ENCODE peak calls at places on chromosome 20, in six cellular contexts. One of them, this sample, is unnamed.

GRCh38 chr20:5221078-5221430 is 94.2 kb downstream of the CDS2 start:
- DNase-seq in endothelial cell of umbilical vein: no peak
- DNase-seq in HCT116: no peak
- DNase-seq in neural progenitor cell: no peak
- DNase-seq in astrocyte: no peak
- DNase-seq in fibroblast of lung: no peak
- DNase-seq in this sample: no peak

GRCh38 chr20:15320941-15321340 is 983.5 kb upstream of the FLRT3 start:
- DNase-seq in neural progenitor cell: no peak
- DNase-seq in fibroblast of lung: peak
- DNase-seq in endothelial cell of umbilical vein: no peak
- DNase-seq in HCT116: no peak
- DNase-seq in astrocyte: no peak
- DNase-seq in this sample: peak

GRCh38 chr20:16125810-16126209 is 447.4 kb downstream of the KIF16B start:
- DNase-seq in fibroblast of lung: no peak
- DNase-seq in neural progenitor cell: no peak
- DNase-seq in astrocyte: no peak
- DNase-seq in endothelial cell of umbilical vein: no peak
- DNase-seq in HCT116: no peak
- DNase-seq in this sample: peak

GRCh38 chr20:60371456-60371855 is 413.2 kb downstream of the CDH26 start:
- DNase-seq in endothelial cell of umbilical vein: no peak
- DNase-seq in HCT116: no peak
- DNase-seq in fibroblast of lung: no peak
- DNase-seq in astrocyte: no peak
- DNase-seq in neural progenitor cell: no peak
- DNase-seq in this sample: no peak

GRCh38 chr20:57629976-57630525 is 9.8 kb upstream of the ZBP1 start:
- DNase-seq in endothelial cell of umbilical vein: no peak
- DNase-seq in neural progenitor cell: no peak
- DNase-seq in astrocyte: no peak
- DNase-seq in HCT116: no peak
- DNase-seq in fibroblast of lung: no peak
- DNase-seq in this sample: no peak

GRCh38 chr20:47502801-47503239 is 1.1 kb downstream of the NCOA3 start:
- DNase-seq in HCT116: no peak
- DNase-seq in astrocyte: peak
- DNase-seq in fibroblast of lung: peak
- DNase-seq in neural progenitor cell: peak
- DNase-seq in endothelial cell of umbilical vein: peak
- DNase-seq in this sample: peak

GRCh38 chr20:57047281-57048026 is 219.0 kb downstream of the BMP7 start:
- DNase-seq in HCT116: no peak
- DNase-seq in fibroblast of lung: no peak
- DNase-seq in neural progenitor cell: no peak
- DNase-seq in astrocyte: no peak
- DNase-seq in endothelial cell of umbilical vein: no peak
- DNase-seq in this sample: no peak

GRCh38 chr20:4491643-4492042 is 230.1 kb upstream of the PRND start:
- DNase-seq in endothelial cell of umbilical vein: no peak
- DNase-seq in HCT116: no peak
- DNase-seq in neural progenitor cell: no peak
- DNase-seq in astrocyte: no peak
- DNase-seq in fibroblast of lung: no peak
- DNase-seq in this sample: no peak

GRCh38 chr20:23126281-23127061 is 40.3 kb upstream of the CD93 start:
- DNase-seq in astrocyte: no peak
- DNase-seq in endothelial cell of umbilical vein: no peak
- DNase-seq in neural progenitor cell: no peak
- DNase-seq in HCT116: no peak
- DNase-seq in fibroblast of lung: no peak
- DNase-seq in this sample: no peak

GRCh38 chr20:44394520-44395182 is 39.2 kb downstream of the HNF4A start:
- DNase-seq in endothelial cell of umbilical vein: no peak
- DNase-seq in neural progenitor cell: no peak
- DNase-seq in astrocyte: no peak
- DNase-seq in HCT116: no peak
- DNase-seq in fibroblast of lung: no peak
- DNase-seq in this sample: no peak

GRCh38 chr20:10761786-10762185 is 88.0 kb upstream of the JAG1 start:
- DNase-seq in endothelial cell of umbilical vein: peak
- DNase-seq in HCT116: no peak
- DNase-seq in fibroblast of lung: peak
- DNase-seq in astrocyte: peak
- DNase-seq in neural progenitor cell: no peak
- DNase-seq in this sample: no peak

GRCh38 chr20:3911956-3912355 is 22.8 kb downstream of the PANK2 start:
- DNase-seq in endothelial cell of umbilical vein: no peak
- DNase-seq in neural progenitor cell: no peak
- DNase-seq in HCT116: no peak
- DNase-seq in fibroblast of lung: no peak
- DNase-seq in astrocyte: no peak
- DNase-seq in this sample: no peak

GRCh38 chr20:40233401-40233800 is 455.6 kb downstream of the MAFB start:
- DNase-seq in neural progenitor cell: no peak
- DNase-seq in HCT116: no peak
- DNase-seq in astrocyte: no peak
- DNase-seq in endothelial cell of umbilical vein: no peak
- DNase-seq in fibroblast of lung: no peak
- DNase-seq in this sample: peak

GRCh38 chr20:56247954-56248782 is at the start of gene MC3R:
- DNase-seq in HCT116: peak
- DNase-seq in neural progenitor cell: peak
- DNase-seq in fibroblast of lung: peak
- DNase-seq in astrocyte: peak
- DNase-seq in endothelial cell of umbilical vein: peak
- DNase-seq in this sample: peak

GRCh38 chr20:47792021-47792618 is 6.8 kb upstream of the SULF2 start:
- DNase-seq in HCT116: no peak
- DNase-seq in neural progenitor cell: no peak
- DNase-seq in fibroblast of lung: peak
- DNase-seq in endothelial cell of umbilical vein: peak
- DNase-seq in astrocyte: peak
- DNase-seq in this sample: peak

GRCh38 chr20:9912858-9913434 is 74.1 kb upstream of the PAK5 start:
- DNase-seq in HCT116: peak
- DNase-seq in astrocyte: peak
- DNase-seq in fibroblast of lung: peak
- DNase-seq in endothelial cell of umbilical vein: peak
- DNase-seq in neural progenitor cell: peak
- DNase-seq in this sample: peak

GRCh38 chr20:10998476-10998875 is 324.7 kb upstream of the JAG1 start:
- DNase-seq in fibroblast of lung: no peak
- DNase-seq in HCT116: no peak
- DNase-seq in neural progenitor cell: no peak
- DNase-seq in astrocyte: no peak
- DNase-seq in endothelial cell of umbilical vein: no peak
- DNase-seq in this sample: no peak

GRCh38 chr20:57880155-57880648 is 170.4 kb upstream of the PMEPA1 start:
- DNase-seq in fibroblast of lung: peak
- DNase-seq in astrocyte: peak
- DNase-seq in neural progenitor cell: no peak
- DNase-seq in endothelial cell of umbilical vein: no peak
- DNase-seq in HCT116: no peak
- DNase-seq in this sample: peak

GRCh38 chr20:33684533-33685327 is 1.5 kb downstream of the E2F1 start:
- DNase-seq in fibroblast of lung: no peak
- DNase-seq in endothelial cell of umbilical vein: peak
- DNase-seq in astrocyte: no peak
- DNase-seq in HCT116: no peak
- DNase-seq in neural progenitor cell: peak
- DNase-seq in this sample: no peak

GRCh38 chr20:48736636-48737035 is 91.2 kb downstream of the PREX1 start:
- DNase-seq in astrocyte: no peak
- DNase-seq in neural progenitor cell: no peak
- DNase-seq in HCT116: no peak
- DNase-seq in endothelial cell of umbilical vein: no peak
- DNase-seq in fibroblast of lung: no peak
- DNase-seq in this sample: no peak

GRCh38 chr20:39986231-39986904 is 702.7 kb downstream of the MAFB start:
- DNase-seq in neural progenitor cell: peak
- DNase-seq in fibroblast of lung: peak
- DNase-seq in HCT116: no peak
- DNase-seq in endothelial cell of umbilical vein: no peak
- DNase-seq in astrocyte: peak
- DNase-seq in this sample: peak

GRCh38 chr20:60037120-60037499 is 78.9 kb downstream of the CDH26 start:
- DNase-seq in astrocyte: peak
- DNase-seq in neural progenitor cell: no peak
- DNase-seq in HCT116: no peak
- DNase-seq in endothelial cell of umbilical vein: no peak
- DNase-seq in fibroblast of lung: peak
- DNase-seq in this sample: peak

GRCh38 chr20:49276201-49276894 is 1.5 kb downstream of the ZNFX1 start:
- DNase-seq in astrocyte: peak
- DNase-seq in endothelial cell of umbilical vein: peak
- DNase-seq in neural progenitor cell: no peak
- DNase-seq in fibroblast of lung: peak
- DNase-seq in HCT116: no peak
- DNase-seq in this sample: peak

GRCh38 chr20:44921447-44921846 is 11.6 kb downstream of the PABPC1L start:
- DNase-seq in fibroblast of lung: no peak
- DNase-seq in HCT116: no peak
- DNase-seq in neural progenitor cell: no peak
- DNase-seq in astrocyte: no peak
- DNase-seq in endothelial cell of umbilical vein: no peak
- DNase-seq in this sample: no peak

GRCh38 chr20:41260734-41261220 is 56.8 kb downstream of the ZHX3 start:
- DNase-seq in neural progenitor cell: no peak
- DNase-seq in HCT116: no peak
- DNase-seq in endothelial cell of umbilical vein: peak
- DNase-seq in astrocyte: no peak
- DNase-seq in fibroblast of lung: no peak
- DNase-seq in this sample: no peak

GRCh38 chr20:23049933-23050838 is 714 bp upstream of the THBD start:
- DNase-seq in fibroblast of lung: no peak
- DNase-seq in astrocyte: peak
- DNase-seq in HCT116: no peak
- DNase-seq in endothelial cell of umbilical vein: no peak
- DNase-seq in neural progenitor cell: peak
- DNase-seq in this sample: peak

GRCh38 chr20:49818810-49819209 is 6.2 kb downstream of the SLC9A8 start:
- DNase-seq in neural progenitor cell: no peak
- DNase-seq in endothelial cell of umbilical vein: no peak
- DNase-seq in HCT116: no peak
- DNase-seq in astrocyte: no peak
- DNase-seq in fibroblast of lung: no peak
- DNase-seq in this sample: no peak

GRCh38 chr20:62486431-62486954 is 10.7 kb upstream of the GATA5 start:
- DNase-seq in neural progenitor cell: no peak
- DNase-seq in fibroblast of lung: no peak
- DNase-seq in endothelial cell of umbilical vein: no peak
- DNase-seq in HCT116: no peak
- DNase-seq in astrocyte: no peak
- DNase-seq in this sample: no peak
- TF ChIP-seq EZH2 in neural progenitor cell: no peak
- TF ChIP-seq EZH2 in fibroblast of lung: no peak
- TF ChIP-seq EZH2 in endothelial cell of umbilical vein: no peak
- TF ChIP-seq EZH2 in HCT116: no peak
- TF ChIP-seq EZH2 in astrocyte: no peak
- TF ChIP-seq EZH2 in this sample: no peak

GRCh38 chr20:664576-664975 is 11.0 kb downstream of the SCRT2 start:
- DNase-seq in neural progenitor cell: no peak
- DNase-seq in astrocyte: no peak
- DNase-seq in endothelial cell of umbilical vein: no peak
- DNase-seq in fibroblast of lung: no peak
- DNase-seq in HCT116: no peak
- DNase-seq in this sample: no peak

GRCh38 chr20:665276-665675 is 10.3 kb downstream of the SCRT2 start:
- DNase-seq in endothelial cell of umbilical vein: no peak
- DNase-seq in neural progenitor cell: no peak
- DNase-seq in fibroblast of lung: no peak
- DNase-seq in astrocyte: no peak
- DNase-seq in HCT116: no peak
- DNase-seq in this sample: no peak

GRCh38 chr20:664151-664550 is 11.2 kb upstream of the SRXN1 start:
- DNase-seq in HCT116: no peak
- DNase-seq in astrocyte: no peak
- DNase-seq in endothelial cell of umbilical vein: no peak
- DNase-seq in neural progenitor cell: no peak
- DNase-seq in fibroblast of lung: no peak
- DNase-seq in this sample: no peak

GRCh38 chr20:662289-663192 is 9.5 kb upstream of the SRXN1 start:
- DNase-seq in fibroblast of lung: no peak
- DNase-seq in HCT116: no peak
- DNase-seq in astrocyte: no peak
- DNase-seq in endothelial cell of umbilical vein: no peak
- DNase-seq in neural progenitor cell: no peak
- DNase-seq in this sample: no peak

DNA sequence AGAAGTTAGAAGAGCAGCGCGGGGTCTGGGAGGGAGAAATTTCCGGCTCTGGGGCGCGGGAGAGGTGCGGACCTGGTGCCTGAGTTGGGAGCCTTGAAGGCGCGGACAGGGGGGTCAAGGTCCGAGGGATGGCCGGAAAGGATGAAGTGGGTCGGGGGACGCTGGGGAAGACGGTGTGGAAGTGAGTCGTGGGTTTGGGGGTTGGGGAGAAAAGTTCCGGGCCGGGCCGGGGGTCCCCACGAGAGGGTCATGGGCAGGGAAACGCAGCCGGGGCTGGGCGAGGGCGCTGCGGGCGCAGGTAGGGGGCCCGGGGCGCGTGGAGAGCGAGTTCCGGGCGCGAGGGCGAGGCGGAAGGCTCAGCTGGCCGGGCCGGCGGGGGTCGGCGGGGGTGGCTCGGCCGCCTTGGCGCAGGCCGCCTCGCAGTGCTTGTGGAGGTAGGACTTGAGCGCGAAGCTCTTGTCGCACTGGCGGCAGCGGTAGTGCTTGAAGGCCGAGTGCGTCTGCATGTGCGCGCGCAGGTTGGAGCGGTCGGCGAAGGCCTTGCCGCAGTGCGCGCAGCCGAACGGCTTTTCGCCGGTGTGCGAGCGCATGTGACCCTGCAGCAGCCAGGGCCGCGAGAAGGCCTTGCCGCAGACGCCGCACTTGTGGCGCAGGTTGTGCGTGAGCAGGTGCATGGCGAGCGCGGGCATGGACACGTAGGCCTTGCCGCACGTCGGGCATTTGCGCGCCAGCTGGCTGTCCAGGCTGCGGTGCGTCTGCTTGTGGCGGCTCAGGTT is 10.5 kb upstream of the SRXN1 start:
- DNase-seq in astrocyte: no peak
- DNase-seq in neural progenitor cell: peak
- DNase-seq in endothelial cell of umbilical vein: no peak
- DNase-seq in HCT116: no peak
- DNase-seq in fibroblast of lung: peak
- DNase-seq in this sample: peak
- TF ChIP-seq EZH2 in astrocyte: peak
- TF ChIP-seq EZH2 in neural progenitor cell: no peak
- TF ChIP-seq EZH2 in endothelial cell of umbilical vein: peak
- TF ChIP-seq EZH2 in HCT116: no peak
- TF ChIP-seq EZH2 in fibroblast of lung: peak
- TF ChIP-seq EZH2 in this sample: peak

GRCh38 chr20:2800590-2801458 is at the start of gene CPXM1:
- DNase-seq in endothelial cell of umbilical vein: peak
- DNase-seq in fibroblast of lung: no peak
- DNase-seq in astrocyte: no peak
- DNase-seq in neural progenitor cell: peak
- DNase-seq in HCT116: no peak
- DNase-seq in this sample: no peak
- TF ChIP-seq EZH2 in endothelial cell of umbilical vein: peak
- TF ChIP-seq EZH2 in fibroblast of lung: peak
- TF ChIP-seq EZH2 in astrocyte: peak
- TF ChIP-seq EZH2 in neural progenitor cell: peak
- TF ChIP-seq EZH2 in HCT116: no peak
- TF ChIP-seq EZH2 in this sample: peak

GRCh38 chr20:32638848-32639247 is 34.9 kb downstream of the C20orf203 start:
- DNase-seq in neural progenitor cell: peak
- DNase-seq in fibroblast of lung: peak
- DNase-seq in endothelial cell of umbilical vein: no peak
- DNase-seq in HCT116: no peak
- DNase-seq in astrocyte: peak
- DNase-seq in this sample: peak
- TF ChIP-seq EZH2 in neural progenitor cell: no peak
- TF ChIP-seq EZH2 in fibroblast of lung: no peak
- TF ChIP-seq EZH2 in endothelial cell of umbilical vein: no peak
- TF ChIP-seq EZH2 in HCT116: no peak
- TF ChIP-seq EZH2 in astrocyte: no peak
- TF ChIP-seq EZH2 in this sample: no peak